ENCODE peak calls at places on chromosomes 13 and 19, in five cellular contexts. V is stimulated activated CD4-positive, alpha-beta T cell treated with anti-CD3 and anti-CD28 coated beads, Interleukin-4, amount 100 ng/mL, for 48 hours; Z is AG09309; A is activated naive CD4-positive, alpha-beta T cell treated with Interleukin-2 at 50 U/mL for 16 hours; R is CD8-positive, alpha-beta memory T cell. L is an unnamed sample.

GRCh38 chr19:54391589-54392061 is 23.6 kb upstream of the TTYH1 start:
- DNase-seq in Z (no peak), V (no peak), A (no peak), R (no peak), L (no peak)

GRCh38 chr13:50910483-50910805 is 853 bp downstream of the RNASEH2B start:
- DNase-seq in Z (no peak), A (no peak), V (no peak), R (no peak), L (no peak)

GRCh38 chr19:46618670-46619231 is 6.1 kb downstream of the PTGIR start:
- DNase-seq in Z (no peak), A (no peak), V (no peak), R (no peak), L (no peak)

GRCh38 chr19:35055715-35056179 is 14.2 kb downstream of the HPN start:
- DNase-seq in A (no peak), Z (no peak), V (no peak), R (no peak), L (no peak)

GRCh38 chr13:73303858-73304257 is 245.1 kb downstream of the KLF5 start:
- DNase-seq in V (peak; percentile 4), R (no peak), A (peak; percentile 53), Z (no peak), L (no peak)

GRCh38 chr19:47561440-47562045 is 11.4 kb downstream of the ZNF541 start:
- DNase-seq in R (no peak), Z (no peak), V (no peak), A (no peak), L (no peak)

GRCh38 chr13:22757530-22758120 is 423.2 kb upstream of the SGCG start:
- DNase-seq in V (no peak), A (no peak), Z (no peak), R (no peak), L (no peak)

GRCh38 chr19:41295506-41295905 is 14.5 kb upstream of the CCDC97 start:
- DNase-seq in R (no peak), A (no peak), Z (no peak), V (no peak), L (no peak)

GRCh38 chr13:67643656-67644055 is 413.5 kb upstream of the PCDH9 start:
- DNase-seq in Z (no peak), V (no peak), A (no peak), R (no peak), L (no peak)

GRCh38 chr13:31350560-31350959 is 150.8 kb downstream of the B3GLCT start:
- DNase-seq in A (no peak), R (no peak), Z (no peak), V (no peak), L (no peak)

GRCh38 chr13:31769581-31769980 is 30.3 kb downstream of the RXFP2 start:
- DNase-seq in R (no peak), A (no peak), V (no peak), Z (no peak), L (no peak)

GRCh38 chr13:20546559-20546958 is 20.4 kb upstream of the IFT88 start:
- DNase-seq in Z (no peak), A (no peak), R (no peak), V (no peak), L (no peak)

GRCh38 chr19:45376045-45376724 is 5.8 kb upstream of the ERCC2 start:
- DNase-seq in R (no peak), Z (peak; percentile 91), V (no peak), A (no peak), L (peak; percentile 94)

GRCh38 chr13:100244431-100244830 is 155.5 kb downstream of the PCCA start:
- DNase-seq in V (no peak), A (no peak), Z (no peak), R (no peak), L (no peak)

GRCh38 chr19:13132471-13133166 is 14.6 kb downstream of the NACC1 start:
- DNase-seq in A (peak; percentile 75), V (no peak), Z (no peak), R (peak; percentile 43), L (no peak)

GRCh38 chr13:113860051-113860471 is 3.8 kb downstream of the GAS6 start:
- DNase-seq in A (no peak), R (no peak), V (no peak), Z (no peak), L (no peak)

GRCh38 chr13:30900952-30901749 is 4.9 kb upstream of the MEDAG start:
- DNase-seq in R (no peak), A (no peak), V (no peak), Z (no peak), L (no peak)

GRCh38 chr13:50421457-50422130 is 406.4 kb downstream of the KCNRG start:
- DNase-seq in A (no peak), V (no peak), Z (no peak), R (no peak), L (no peak)

GRCh38 chr19:41939861-41940442 is 11.7 kb upstream of the ERFL start:
- DNase-seq in R (no peak), A (peak; percentile 55), V (no peak), Z (no peak), L (no peak)

GRCh38 chr19:14476663-14477401 is 1.7 kb upstream of the PTGER1 start:
- DNase-seq in A (peak; percentile 31), R (peak; percentile 43), Z (peak; percentile 40), V (no peak), L (peak; percentile 42)